ENCODE peak calls at places on chromosomes 3 and 15, in eight cellular contexts. One of them, this sample, is unnamed.

GRCh38 chr15:78640840-78641733 is at the start of gene CHRNB4:
- DNase-seq in head of caudate nucleus: no peak
- DNase-seq in stimulated activated naive CD8-positive, alpha-beta T cell treated with anti-CD3 and anti-CD28 coated beads, Interleukin-15, Interleukin-2, amounts not matched to agents 100 U/mL and 50 U/mL, for 24 hours: peak
- DNase-seq in thoracic aorta: no peak
- DNase-seq in T-helper 1 cell: no peak
- DNase-seq in CD8-positive, alpha-beta memory T cell: no peak
- DNase-seq in NCI-H2171 treated with DMSO at 0.1 percent for 48 hours: peak
- DNase-seq in RPMI7951: no peak
- DNase-seq in this sample: no peak

GRCh38 chr3:177633671-177634207 is 436.5 kb upstream of the TBL1XR1 start:
- DNase-seq in head of caudate nucleus: no peak
- DNase-seq in stimulated activated naive CD8-positive, alpha-beta T cell treated with anti-CD3 and anti-CD28 coated beads, Interleukin-15, Interleukin-2, amounts not matched to agents 100 U/mL and 50 U/mL, for 24 hours: no peak
- DNase-seq in thoracic aorta: no peak
- DNase-seq in T-helper 1 cell: no peak
- DNase-seq in CD8-positive, alpha-beta memory T cell: no peak
- DNase-seq in NCI-H2171 treated with DMSO at 0.1 percent for 48 hours: no peak
- DNase-seq in RPMI7951: peak
- DNase-seq in this sample: no peak

GRCh38 chr3:12222765-12223485 is 64.2 kb upstream of the TIMP4 start:
- DNase-seq in head of caudate nucleus: no peak
- DNase-seq in stimulated activated naive CD8-positive, alpha-beta T cell treated with anti-CD3 and anti-CD28 coated beads, Interleukin-15, Interleukin-2, amounts not matched to agents 100 U/mL and 50 U/mL, for 24 hours: no peak
- DNase-seq in thoracic aorta: no peak
- DNase-seq in T-helper 1 cell: no peak
- DNase-seq in CD8-positive, alpha-beta memory T cell: no peak
- DNase-seq in NCI-H2171 treated with DMSO at 0.1 percent for 48 hours: no peak
- DNase-seq in RPMI7951: peak
- DNase-seq in this sample: no peak

GRCh38 chr3:10205461-10206165 is 40.9 kb downstream of the IRAK2 start:
- DNase-seq in head of caudate nucleus: no peak
- DNase-seq in stimulated activated naive CD8-positive, alpha-beta T cell treated with anti-CD3 and anti-CD28 coated beads, Interleukin-15, Interleukin-2, amounts not matched to agents 100 U/mL and 50 U/mL, for 24 hours: no peak
- DNase-seq in thoracic aorta: peak
- DNase-seq in T-helper 1 cell: no peak
- DNase-seq in CD8-positive, alpha-beta memory T cell: no peak
- DNase-seq in NCI-H2171 treated with DMSO at 0.1 percent for 48 hours: no peak
- DNase-seq in RPMI7951: peak
- DNase-seq in this sample: no peak

GRCh38 chr3:176663819-176664218 is 533.5 kb downstream of the TBL1XR1 start:
- DNase-seq in head of caudate nucleus: no peak
- DNase-seq in stimulated activated naive CD8-positive, alpha-beta T cell treated with anti-CD3 and anti-CD28 coated beads, Interleukin-15, Interleukin-2, amounts not matched to agents 100 U/mL and 50 U/mL, for 24 hours: no peak
- DNase-seq in thoracic aorta: no peak
- DNase-seq in T-helper 1 cell: no peak
- DNase-seq in CD8-positive, alpha-beta memory T cell: no peak
- DNase-seq in NCI-H2171 treated with DMSO at 0.1 percent for 48 hours: peak
- DNase-seq in RPMI7951: peak
- DNase-seq in this sample: peak

GRCh38 chr15:59540654-59541053 is 70.9 kb upstream of the GCNT3 start:
- DNase-seq in head of caudate nucleus: no peak
- DNase-seq in stimulated activated naive CD8-positive, alpha-beta T cell treated with anti-CD3 and anti-CD28 coated beads, Interleukin-15, Interleukin-2, amounts not matched to agents 100 U/mL and 50 U/mL, for 24 hours: no peak
- DNase-seq in thoracic aorta: no peak
- DNase-seq in T-helper 1 cell: no peak
- DNase-seq in CD8-positive, alpha-beta memory T cell: no peak
- DNase-seq in NCI-H2171 treated with DMSO at 0.1 percent for 48 hours: no peak
- DNase-seq in RPMI7951: no peak
- DNase-seq in this sample: no peak

GRCh38 chr15:38883987-38884386 is 319.4 kb upstream of the RASGRP1 start:
- DNase-seq in head of caudate nucleus: no peak
- DNase-seq in stimulated activated naive CD8-positive, alpha-beta T cell treated with anti-CD3 and anti-CD28 coated beads, Interleukin-15, Interleukin-2, amounts not matched to agents 100 U/mL and 50 U/mL, for 24 hours: no peak
- DNase-seq in thoracic aorta: no peak
- DNase-seq in T-helper 1 cell: peak
- DNase-seq in CD8-positive, alpha-beta memory T cell: no peak
- DNase-seq in NCI-H2171 treated with DMSO at 0.1 percent for 48 hours: peak
- DNase-seq in RPMI7951: peak
- DNase-seq in this sample: no peak

GRCh38 chr15:85333132-85333831 is 47.1 kb upstream of the AKAP13 start:
- DNase-seq in head of caudate nucleus: no peak
- DNase-seq in stimulated activated naive CD8-positive, alpha-beta T cell treated with anti-CD3 and anti-CD28 coated beads, Interleukin-15, Interleukin-2, amounts not matched to agents 100 U/mL and 50 U/mL, for 24 hours: no peak
- DNase-seq in thoracic aorta: no peak
- DNase-seq in T-helper 1 cell: no peak
- DNase-seq in CD8-positive, alpha-beta memory T cell: no peak
- DNase-seq in NCI-H2171 treated with DMSO at 0.1 percent for 48 hours: no peak
- DNase-seq in RPMI7951: peak
- DNase-seq in this sample: no peak

GRCh38 chr15:66504563-66505429 is at the start of the genes RPL4 and ZWILCH:
- DNase-seq in head of caudate nucleus: peak
- DNase-seq in stimulated activated naive CD8-positive, alpha-beta T cell treated with anti-CD3 and anti-CD28 coated beads, Interleukin-15, Interleukin-2, amounts not matched to agents 100 U/mL and 50 U/mL, for 24 hours: peak
- DNase-seq in thoracic aorta: peak
- DNase-seq in T-helper 1 cell: peak
- DNase-seq in CD8-positive, alpha-beta memory T cell: peak
- DNase-seq in NCI-H2171 treated with DMSO at 0.1 percent for 48 hours: peak
- DNase-seq in RPMI7951: peak
- DNase-seq in this sample: peak

GRCh38 chr15:76169013-76169412 is 109.2 kb downstream of the TMEM266 start:
- DNase-seq in head of caudate nucleus: no peak
- DNase-seq in stimulated activated naive CD8-positive, alpha-beta T cell treated with anti-CD3 and anti-CD28 coated beads, Interleukin-15, Interleukin-2, amounts not matched to agents 100 U/mL and 50 U/mL, for 24 hours: no peak
- DNase-seq in thoracic aorta: no peak
- DNase-seq in T-helper 1 cell: no peak
- DNase-seq in CD8-positive, alpha-beta memory T cell: no peak
- DNase-seq in NCI-H2171 treated with DMSO at 0.1 percent for 48 hours: peak
- DNase-seq in RPMI7951: peak
- DNase-seq in this sample: no peak

GRCh38 chr15:77580991-77581682 is 51.6 kb downstream of the LINGO1 start:
- DNase-seq in head of caudate nucleus: peak
- DNase-seq in stimulated activated naive CD8-positive, alpha-beta T cell treated with anti-CD3 and anti-CD28 coated beads, Interleukin-15, Interleukin-2, amounts not matched to agents 100 U/mL and 50 U/mL, for 24 hours: no peak
- DNase-seq in thoracic aorta: no peak
- DNase-seq in T-helper 1 cell: no peak
- DNase-seq in CD8-positive, alpha-beta memory T cell: no peak
- DNase-seq in NCI-H2171 treated with DMSO at 0.1 percent for 48 hours: peak
- DNase-seq in RPMI7951: no peak
- DNase-seq in this sample: no peak

This sample was measured in cerebellum.